ENCODE peak calls at places on chromosomes 16 and 17, in five cellular contexts. F, X, L, U and K are unnamed samples.

GRCh38 chr16:26220894-26221293 is 529.1 kb downstream of the HS3ST4 start:
- DNase-seq in F (no peak), X (no peak), L (no peak), U (no peak), K (no peak)

GRCh38 chr16:82634955-82635610 is 8.3 kb downstream of the CDH13 start:
- DNase-seq in F (no peak), X (no peak), L (no peak), U (no peak), K (no peak)

GRCh38 chr17:12765544-12765943 is 23.8 kb upstream of the ARHGAP44 start:
- DNase-seq in F (peak; percentile 46), X (peak; percentile 72), L (peak; percentile 93), U (peak; percentile 76), K (no peak)

GRCh38 chr16:80463303-80463702 is 77.5 kb upstream of the DYNLRB2 start:
- DNase-seq in F (no peak), X (no peak), L (no peak), U (no peak), K (no peak)

GRCh38 chr16:54165912-54166265 is 120.7 kb downstream of the IRX3 start:
- DNase-seq in F (no peak), X (no peak), L (no peak), U (no peak), K (no peak)

GRCh38 chr16:534856-535445 is 7.4 kb downstream of the CAPN15 start:
- DNase-seq in F (no peak), X (no peak), L (no peak), U (no peak), K (peak; percentile 88)

GRCh38 chr16:11047057-11047456 is 102.7 kb downstream of the CLEC16A start:
- DNase-seq in F (peak; percentile 91), X (peak; percentile 70), L (peak; percentile 89), U (no peak), K (no peak)

GRCh38 chr17:12648498-12648897 is 17.2 kb upstream of the MYOCD start:
- DNase-seq in F (no peak), X (no peak), L (no peak), U (no peak), K (no peak)

GRCh38 chr16:20153444-20153843 is 79.8 kb upstream of the GPR139 start:
- DNase-seq in F (no peak), X (no peak), L (no peak), U (no peak), K (no peak)

GRCh38 chr17:10018461-10018891 is 113.4 kb upstream of the RCVRN start:
- DNase-seq in F (no peak), X (no peak), L (no peak), U (no peak), K (no peak)

GRCh38 chr16:67967183-67967955 is 1.1 kb downstream of the SLC12A4 start:
- DNase-seq in F (no peak), X (no peak), L (peak; percentile 55), U (no peak), K (no peak)

GRCh38 chr17:44044092-44044491 is 22.4 kb downstream of the LSM12 start:
- DNase-seq in F (no peak), X (no peak), L (peak; percentile 90), U (no peak), K (no peak)

GRCh38 chr16:71927383-71927782 is 32.1 kb downstream of the IST1 start:
- DNase-seq in F (peak; percentile 92), X (peak; percentile 88), L (peak; percentile 90), U (peak; percentile 73), K (peak; percentile 26)

GRCh38 chr16:3577302-3577752 is at the start of gene NLRC3:
- DNase-seq in F (no peak), X (no peak), L (no peak), U (no peak), K (no peak)

GRCh38 chr17:74954665-74955421 is 17.7 kb downstream of the HID1 start:
- DNase-seq in F (no peak), X (no peak), L (no peak), U (no peak), K (no peak)

DNA sequence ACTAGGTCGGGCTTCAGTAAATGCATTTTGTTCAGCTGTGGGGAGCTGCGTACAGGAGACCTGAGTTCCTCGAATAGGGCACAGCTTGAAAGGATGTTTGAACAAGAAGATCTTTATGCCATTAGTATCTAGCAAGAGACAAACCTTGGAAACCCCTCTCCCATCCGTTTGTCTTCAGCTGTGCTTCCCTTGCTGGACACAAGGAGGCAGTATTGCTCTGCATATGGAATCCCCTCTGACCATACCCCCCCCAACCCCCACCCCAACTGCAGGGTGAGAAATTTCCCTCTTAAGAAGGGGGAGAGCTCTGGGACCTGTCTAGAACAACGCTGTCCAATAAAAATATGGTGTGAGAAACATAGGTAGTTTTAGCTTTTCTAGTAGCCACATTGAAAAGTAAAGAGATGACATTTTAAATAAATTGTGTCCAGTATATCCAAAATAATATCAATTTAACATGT is 1.6 kb downstream of the MRM1 start:
- DNase-seq in F (peak; percentile 57), X (peak; percentile 34), L (peak; percentile 71), U (peak; percentile 80), K (peak; percentile 49)
- H3K4me3 ChIP-seq in F (peak overlapping the region; percentile 88), X (peak overlapping the region; percentile 94), L (peak overlapping the region; percentile 86), U (peak overlapping the region; percentile 95), K (peak overlapping the region; percentile 93)

DNA sequence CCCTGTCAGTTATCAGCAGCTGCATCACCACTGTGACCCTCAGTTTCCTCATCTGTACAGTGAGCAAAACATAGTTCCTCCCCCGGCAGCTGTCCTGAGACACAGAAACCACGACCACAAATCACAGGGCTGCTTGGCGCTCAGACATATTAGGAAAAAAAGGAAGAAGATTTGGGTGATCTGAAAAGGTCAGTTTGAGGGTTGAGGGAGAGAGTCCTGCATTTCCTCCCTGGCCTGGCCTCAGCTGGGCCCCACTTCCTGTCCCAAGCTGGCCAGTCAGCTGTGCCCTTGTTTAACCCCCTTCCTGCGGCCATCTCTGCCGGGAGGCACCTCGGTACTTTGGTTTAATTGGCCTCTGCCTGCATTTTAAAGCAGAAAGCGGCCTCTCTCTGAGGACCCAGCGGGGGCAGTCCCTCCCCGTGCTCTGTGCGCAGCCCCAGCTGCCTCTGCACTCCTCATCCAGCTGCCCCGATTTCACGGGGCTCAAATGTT is 24.0 kb upstream of the CIBAR2 start:
- DNase-seq in F (no peak), X (no peak), L (peak; percentile 61), U (no peak), K (no peak)
- TF ChIP-seq CTCF in F (no peak), X (no peak), L (no peak), U (no peak), K (no peak)

DNA sequence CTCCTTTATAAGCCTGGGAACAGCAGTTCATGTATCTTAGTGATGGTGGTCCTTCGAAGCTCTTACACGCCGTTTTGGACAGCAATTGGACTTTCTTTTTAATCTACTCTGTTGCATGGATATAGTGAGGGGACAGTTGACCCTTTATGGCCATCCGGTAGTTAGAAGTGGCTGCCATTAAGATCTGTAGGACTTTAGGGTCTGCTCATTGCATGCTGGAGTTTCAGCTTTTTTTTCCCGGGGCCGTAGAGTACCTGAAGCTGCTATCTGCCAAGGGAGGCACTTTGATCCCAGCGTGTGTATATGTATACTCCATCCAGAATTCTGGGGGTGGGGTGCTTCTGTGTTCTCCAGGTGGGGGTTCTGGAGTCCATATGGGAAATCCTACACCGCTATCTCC is 1.2 kb downstream of the CYB5D1 start:
- DNase-seq in F (no peak), X (no peak), L (no peak), U (no peak), K (no peak)
- H3K4me3 ChIP-seq in F (peak overlapping the region; percentile 68), X (peak overlapping the region; percentile 56), L (peak overlapping the region; percentile 88), U (no peak overlapping the region), K (peak overlapping the region; percentile 86)

DNA sequence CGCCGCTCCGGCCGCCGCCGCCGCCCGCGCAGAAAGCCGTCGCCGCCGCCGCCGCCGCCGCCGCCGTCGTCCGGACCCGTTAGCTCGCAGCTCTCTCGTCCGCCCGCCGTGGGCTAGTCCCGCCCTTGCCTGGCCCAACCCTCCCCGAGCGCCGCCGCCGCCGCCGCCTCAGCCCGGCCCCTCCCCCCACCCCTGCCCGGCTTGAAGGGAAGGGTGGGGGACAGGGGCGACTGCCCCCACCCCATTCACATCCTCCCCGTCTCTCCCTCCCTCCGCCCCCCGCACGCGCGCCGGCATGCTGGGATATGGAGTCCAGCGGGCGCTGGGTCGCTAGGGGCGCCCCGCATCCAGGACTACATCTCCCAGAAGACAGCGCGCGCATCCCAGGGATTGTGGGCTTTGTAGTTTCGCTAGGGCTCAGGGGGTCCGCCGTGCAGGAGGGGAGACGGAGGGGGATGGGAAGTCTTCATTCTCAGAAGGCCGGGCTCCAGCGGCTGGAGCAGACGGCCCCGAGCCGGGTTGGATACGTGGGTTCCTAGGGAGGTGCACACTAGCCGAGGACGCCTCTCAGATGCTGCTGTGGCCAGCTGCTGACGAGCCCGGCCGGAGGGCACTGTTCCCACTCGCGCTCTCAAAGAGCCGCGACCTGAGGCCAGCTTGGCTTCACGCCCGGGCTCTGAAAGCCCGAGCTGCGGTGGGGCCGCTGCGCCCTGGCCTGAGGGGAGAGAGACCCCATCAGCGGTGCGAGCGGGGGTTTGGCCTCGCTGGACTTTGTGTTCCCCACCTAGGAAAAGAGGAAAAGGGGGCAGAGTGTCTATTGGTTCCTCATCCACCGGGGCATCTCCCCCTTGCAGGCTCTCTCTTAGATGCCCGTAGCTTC is at the start of gene ST3GAL2:
- DNase-seq in F (peak; percentile 67), X (peak; percentile 78), L (peak; percentile 85), U (peak; percentile 97), K (peak; percentile 94)
- TF ChIP-seq CTCF in F (no peak), X (no peak), L (no peak), U (peak; percentile 28), K (no peak)

GRCh38 chr17:73819440-73820395 is 175.5 kb upstream of the SDK2 start:
- DNase-seq in F (no peak), X (no peak), L (no peak), U (no peak), K (no peak)

GRCh38 chr17:73822371-73822770 is 178.1 kb upstream of the SDK2 start:
- DNase-seq in F (no peak), X (no peak), L (no peak), U (no peak), K (no peak)

GRCh38 chr17:73821665-73822064 is 177.4 kb upstream of the SDK2 start:
- DNase-seq in F (no peak), X (no peak), L (peak; percentile 67), U (no peak), K (no peak)

GRCh38 chr17:73823684-73824083 is 179.4 kb upstream of the SDK2 start:
- DNase-seq in F (peak; percentile 5), X (no peak), L (no peak), U (no peak), K (no peak)

GRCh38 chr17:73820686-73821448 is 176.6 kb upstream of the SDK2 start:
- DNase-seq in F (peak; percentile 32), X (peak; percentile 35), L (peak; percentile 92), U (no peak), K (no peak)
- H3K4me3 ChIP-seq in F (no peak overlapping the region), X (no peak overlapping the region), L (no peak overlapping the region), U (no peak overlapping the region), K (no peak overlapping the region)